ENCODE peak calls at places on chromosomes 13 and 19, in six cellular contexts. One of them, this sample, is unnamed. For H3K27me3, the result is how much of the 10 kb centered on the place peaks cover.

GRCh38 chr13:22736768-22737092 is 444.0 kb upstream of the SGCG start:
- DNase-seq in neuronal stem cell: no peak
- DNase-seq in mesenchymal stem cell: no peak
- DNase-seq in H9: no peak
- DNase-seq in H1: no peak
- DNase-seq in IMR-90: no peak
- DNase-seq in this sample: no peak

GRCh38 chr19:3024509-3024869 is 4.6 kb downstream of the TLE2 start:
- DNase-seq in mesenchymal stem cell: no peak
- DNase-seq in neuronal stem cell: no peak
- DNase-seq in H9: no peak
- DNase-seq in H1: no peak
- DNase-seq in IMR-90: no peak
- DNase-seq in this sample: no peak

GRCh38 chr13:48891586-48891985 is 84.1 kb upstream of the FNDC3A start:
- DNase-seq in neuronal stem cell: no peak
- DNase-seq in H9: no peak
- DNase-seq in IMR-90: peak
- DNase-seq in mesenchymal stem cell: peak
- DNase-seq in H1: no peak
- DNase-seq in this sample: peak

GRCh38 chr13:90800082-90800746 is 547.3 kb upstream of the MIR17HG start:
- DNase-seq in H9: no peak
- DNase-seq in H1: no peak
- DNase-seq in neuronal stem cell: no peak
- DNase-seq in IMR-90: no peak
- DNase-seq in mesenchymal stem cell: peak
- DNase-seq in this sample: no peak

GRCh38 chr13:80671773-80672172 is 330.8 kb upstream of the SPRY2 start:
- DNase-seq in neuronal stem cell: no peak
- DNase-seq in H9: no peak
- DNase-seq in mesenchymal stem cell: no peak
- DNase-seq in IMR-90: no peak
- DNase-seq in H1: no peak
- DNase-seq in this sample: no peak

GRCh38 chr13:51785592-51786424 is 18.2 kb downstream of the DHRS12 start:
- DNase-seq in IMR-90: peak
- DNase-seq in mesenchymal stem cell: peak
- DNase-seq in H1: no peak
- DNase-seq in H9: no peak
- DNase-seq in neuronal stem cell: no peak
- DNase-seq in this sample: peak

GRCh38 chr19:4059931-4060620 is 6.6 kb downstream of the ZBTB7A start:
- DNase-seq in mesenchymal stem cell: no peak
- DNase-seq in H9: peak
- DNase-seq in H1: no peak
- DNase-seq in neuronal stem cell: no peak
- DNase-seq in IMR-90: no peak
- DNase-seq in this sample: no peak

GRCh38 chr19:15025237-15025636 is 24.0 kb upstream of the CASP14 start:
- DNase-seq in mesenchymal stem cell: no peak
- DNase-seq in IMR-90: no peak
- DNase-seq in H1: no peak
- DNase-seq in H9: no peak
- DNase-seq in neuronal stem cell: no peak
- DNase-seq in this sample: peak

GRCh38 chr19:13784731-13785452 is 10.4 kb upstream of the ZSWIM4 start:
- DNase-seq in IMR-90: peak
- DNase-seq in H9: peak
- DNase-seq in H1: no peak
- DNase-seq in neuronal stem cell: no peak
- DNase-seq in mesenchymal stem cell: peak
- DNase-seq in this sample: peak

GRCh38 chr13:81379183-81379582 is 1038.3 kb upstream of the SPRY2 start:
- DNase-seq in H1: no peak
- DNase-seq in neuronal stem cell: no peak
- DNase-seq in H9: no peak
- DNase-seq in mesenchymal stem cell: no peak
- DNase-seq in IMR-90: no peak
- DNase-seq in this sample: no peak

GRCh38 chr13:85772379-85772778 is 26.8 kb downstream of the SLITRK6 start:
- DNase-seq in neuronal stem cell: no peak
- DNase-seq in H1: no peak
- DNase-seq in IMR-90: peak
- DNase-seq in H9: no peak
- DNase-seq in mesenchymal stem cell: peak
- DNase-seq in this sample: no peak

GRCh38 chr19:32570081-32570785 is 10.8 kb upstream of the PDCD5 start:
- DNase-seq in mesenchymal stem cell: peak
- DNase-seq in IMR-90: peak
- DNase-seq in H1: no peak
- DNase-seq in neuronal stem cell: peak
- DNase-seq in H9: peak
- DNase-seq in this sample: peak

GRCh38 chr19:13082192-13083007 is 20.3 kb downstream of the LYL1 start:
- DNase-seq in mesenchymal stem cell: peak
- DNase-seq in IMR-90: peak
- DNase-seq in H9: peak
- DNase-seq in H1: no peak
- DNase-seq in neuronal stem cell: no peak
- DNase-seq in this sample: peak

GRCh38 chr19:17950310-17951150 is 16.4 kb upstream of the KCNN1 start:
- DNase-seq in neuronal stem cell: no peak
- DNase-seq in mesenchymal stem cell: no peak
- DNase-seq in H1: no peak
- DNase-seq in H9: peak
- DNase-seq in IMR-90: no peak
- DNase-seq in this sample: peak

GRCh38 chr19:31262673-31263308 is 86.4 kb downstream of the TSHZ3 start:
- DNase-seq in mesenchymal stem cell: peak
- DNase-seq in IMR-90: peak
- DNase-seq in neuronal stem cell: no peak
- DNase-seq in H1: no peak
- DNase-seq in H9: peak
- DNase-seq in this sample: no peak

GRCh38 chr13:105428816-105429215 is 1106.6 kb downstream of the EFNB2 start:
- DNase-seq in mesenchymal stem cell: no peak
- DNase-seq in H9: no peak
- DNase-seq in H1: no peak
- DNase-seq in IMR-90: peak
- DNase-seq in neuronal stem cell: no peak
- DNase-seq in this sample: no peak

GRCh38 chr13:45257638-45258338 is 56.9 kb upstream of the KCTD4 start:
- DNase-seq in neuronal stem cell: no peak
- DNase-seq in H9: no peak
- DNase-seq in mesenchymal stem cell: no peak
- DNase-seq in IMR-90: peak
- DNase-seq in H1: no peak
- DNase-seq in this sample: no peak

GRCh38 chr19:34431681-34432402 is 3.7 kb downstream of the UBA2 start:
- DNase-seq in IMR-90: peak
- DNase-seq in mesenchymal stem cell: peak
- DNase-seq in H1: no peak
- DNase-seq in H9: no peak
- DNase-seq in neuronal stem cell: no peak
- DNase-seq in this sample: peak

GRCh38 chr19:5186293-5187050 is 154.1 kb downstream of the PTPRS start:
- DNase-seq in mesenchymal stem cell: no peak
- DNase-seq in IMR-90: peak
- DNase-seq in neuronal stem cell: no peak
- DNase-seq in H1: no peak
- DNase-seq in H9: no peak
- DNase-seq in this sample: peak

GRCh38 chr13:35923347-35923746 is 207.8 kb downstream of the DCLK1 start:
- DNase-seq in H9: no peak
- DNase-seq in neuronal stem cell: no peak
- DNase-seq in mesenchymal stem cell: peak
- DNase-seq in IMR-90: peak
- DNase-seq in H1: no peak
- DNase-seq in this sample: peak

GRCh38 chr19:52946322-52947310 is 16.1 kb downstream of the ZNF816 start:
- DNase-seq in neuronal stem cell: no peak
- DNase-seq in H1: peak
- DNase-seq in IMR-90: peak
- DNase-seq in H9: peak
- DNase-seq in mesenchymal stem cell: no peak
- DNase-seq in this sample: peak

GRCh38 chr13:27044837-27045570 is 126.6 kb downstream of the USP12 start:
- DNase-seq in mesenchymal stem cell: peak
- DNase-seq in H9: no peak
- DNase-seq in IMR-90: no peak
- DNase-seq in H1: no peak
- DNase-seq in neuronal stem cell: no peak
- DNase-seq in this sample: no peak

GRCh38 chr19:50326101-50326664 is 3.0 kb downstream of the KCNC3 start:
- DNase-seq in mesenchymal stem cell: no peak
- DNase-seq in H9: no peak
- DNase-seq in neuronal stem cell: no peak
- DNase-seq in IMR-90: no peak
- DNase-seq in H1: no peak
- DNase-seq in this sample: no peak

GRCh38 chr13:38093425-38093824 is 223.9 kb upstream of the TRPC4 start:
- DNase-seq in H9: no peak
- DNase-seq in H1: no peak
- DNase-seq in neuronal stem cell: no peak
- DNase-seq in mesenchymal stem cell: no peak
- DNase-seq in IMR-90: no peak
- DNase-seq in this sample: no peak
- H3K27me3 ChIP-seq in H9: under half
- H3K27me3 ChIP-seq in H1: under half
- H3K27me3 ChIP-seq in neuronal stem cell: under half
- H3K27me3 ChIP-seq in mesenchymal stem cell: under half
- H3K27me3 ChIP-seq in IMR-90: under half
- H3K27me3 ChIP-seq in this sample: under half

GRCh38 chr13:101511161-101511560 is 58.7 kb downstream of the ITGBL1 start:
- DNase-seq in mesenchymal stem cell: no peak
- DNase-seq in H1: no peak
- DNase-seq in IMR-90: no peak
- DNase-seq in neuronal stem cell: no peak
- DNase-seq in H9: no peak
- DNase-seq in this sample: no peak
- H4K91ac ChIP-seq in mesenchymal stem cell: no peak
- H4K91ac ChIP-seq in H1: no peak
- H4K91ac ChIP-seq in IMR-90: no peak
- H4K91ac ChIP-seq in neuronal stem cell: no peak
- H4K91ac ChIP-seq in H9: no peak
- H4K91ac ChIP-seq in this sample: no peak

DNA sequence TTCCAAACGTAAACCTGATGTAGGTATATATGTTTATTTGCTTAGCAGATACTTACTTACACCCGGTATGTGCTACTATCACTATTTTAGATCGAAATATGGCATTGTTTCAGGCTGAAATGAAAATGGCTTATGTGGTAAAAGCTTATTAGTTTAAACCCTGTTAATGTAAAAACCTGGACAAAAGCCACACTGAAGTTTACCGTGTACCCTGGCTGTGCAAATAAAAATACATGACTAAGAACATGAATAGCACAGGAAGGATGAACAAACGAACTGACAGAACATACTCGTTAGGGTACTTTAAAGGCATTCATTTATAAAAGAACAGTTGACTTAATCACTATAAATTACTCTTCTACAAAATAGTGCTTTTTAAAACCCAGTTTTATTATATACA is 6.6 kb downstream of the CLDN10 start:
- DNase-seq in H9: no peak
- DNase-seq in mesenchymal stem cell: no peak
- DNase-seq in IMR-90: no peak
- DNase-seq in neuronal stem cell: no peak
- DNase-seq in H1: no peak
- DNase-seq in this sample: no peak
- H3K27me3 ChIP-seq in H9: under half
- H3K27me3 ChIP-seq in mesenchymal stem cell: half or more
- H3K27me3 ChIP-seq in IMR-90: under half
- H3K27me3 ChIP-seq in neuronal stem cell: under half
- H3K27me3 ChIP-seq in H1: under half
- H3K27me3 ChIP-seq in this sample: under half

GRCh38 chr19:54694648-54695047 is 29.6 kb upstream of the KIR3DL3 start:
- DNase-seq in neuronal stem cell: no peak
- DNase-seq in mesenchymal stem cell: no peak
- DNase-seq in IMR-90: no peak
- DNase-seq in H1: no peak
- DNase-seq in H9: no peak
- DNase-seq in this sample: no peak
- H4K91ac ChIP-seq in neuronal stem cell: no peak
- H4K91ac ChIP-seq in mesenchymal stem cell: no peak
- H4K91ac ChIP-seq in IMR-90: no peak
- H4K91ac ChIP-seq in H1: no peak
- H4K91ac ChIP-seq in H9: no peak
- H4K91ac ChIP-seq in this sample: no peak

This sample was measured in trophoblast cell.